ENCODE peak calls at places on chromosome 10, in eight cellular contexts. One of them, this sample, is unnamed.

GRCh38 chr10:71404510-71405295 is 8.0 kb downstream of the CDH23 start:
- DNase-seq in body of pancreas: no peak
- DNase-seq in HepG2: no peak
- DNase-seq in right atrium auricular region: no peak
- DNase-seq in pancreas: no peak
- DNase-seq in CD4-positive, alpha-beta T cell: no peak
- DNase-seq in heart right ventricle: no peak
- DNase-seq in Peyer's patch: no peak
- DNase-seq in this sample: no peak

GRCh38 chr10:6647811-6648526 is 67.9 kb upstream of the PRKCQ start:
- DNase-seq in CD4-positive, alpha-beta T cell: peak
- DNase-seq in pancreas: peak
- DNase-seq in heart right ventricle: no peak
- DNase-seq in HepG2: peak
- DNase-seq in right atrium auricular region: no peak
- DNase-seq in body of pancreas: peak
- DNase-seq in Peyer's patch: peak
- DNase-seq in this sample: no peak

GRCh38 chr10:124106241-124106905 is 13.0 kb upstream of the CHST15 start:
- DNase-seq in HepG2: peak
- DNase-seq in pancreas: peak
- DNase-seq in body of pancreas: peak
- DNase-seq in right atrium auricular region: peak
- DNase-seq in heart right ventricle: peak
- DNase-seq in Peyer's patch: peak
- DNase-seq in CD4-positive, alpha-beta T cell: no peak
- DNase-seq in this sample: no peak

GRCh38 chr10:131872837-131873375 is 27.9 kb upstream of the PPP2R2D start:
- DNase-seq in CD4-positive, alpha-beta T cell: no peak
- DNase-seq in pancreas: no peak
- DNase-seq in right atrium auricular region: no peak
- DNase-seq in HepG2: no peak
- DNase-seq in Peyer's patch: no peak
- DNase-seq in body of pancreas: no peak
- DNase-seq in heart right ventricle: no peak
- DNase-seq in this sample: no peak

GRCh38 chr10:132065491-132066105 is at the start of gene JAKMIP3:
- DNase-seq in heart right ventricle: no peak
- DNase-seq in CD4-positive, alpha-beta T cell: no peak
- DNase-seq in pancreas: no peak
- DNase-seq in HepG2: peak
- DNase-seq in Peyer's patch: no peak
- DNase-seq in right atrium auricular region: peak
- DNase-seq in body of pancreas: peak
- DNase-seq in this sample: no peak

GRCh38 chr10:125785831-125786230 is 10.2 kb upstream of the MMP21 start:
- DNase-seq in pancreas: no peak
- DNase-seq in HepG2: no peak
- DNase-seq in heart right ventricle: no peak
- DNase-seq in right atrium auricular region: no peak
- DNase-seq in Peyer's patch: no peak
- DNase-seq in body of pancreas: no peak
- DNase-seq in CD4-positive, alpha-beta T cell: no peak
- DNase-seq in this sample: no peak

GRCh38 chr10:5774987-5775386 is 38.2 kb downstream of the GDI2 start:
- DNase-seq in right atrium auricular region: no peak
- DNase-seq in HepG2: no peak
- DNase-seq in body of pancreas: no peak
- DNase-seq in Peyer's patch: no peak
- DNase-seq in CD4-positive, alpha-beta T cell: no peak
- DNase-seq in pancreas: no peak
- DNase-seq in heart right ventricle: no peak
- DNase-seq in this sample: no peak

GRCh38 chr10:31147220-31147608 is 115.5 kb upstream of the ZNF438 start:
- DNase-seq in heart right ventricle: no peak
- DNase-seq in pancreas: no peak
- DNase-seq in body of pancreas: no peak
- DNase-seq in Peyer's patch: no peak
- DNase-seq in HepG2: no peak
- DNase-seq in CD4-positive, alpha-beta T cell: no peak
- DNase-seq in right atrium auricular region: no peak
- DNase-seq in this sample: no peak

DNA sequence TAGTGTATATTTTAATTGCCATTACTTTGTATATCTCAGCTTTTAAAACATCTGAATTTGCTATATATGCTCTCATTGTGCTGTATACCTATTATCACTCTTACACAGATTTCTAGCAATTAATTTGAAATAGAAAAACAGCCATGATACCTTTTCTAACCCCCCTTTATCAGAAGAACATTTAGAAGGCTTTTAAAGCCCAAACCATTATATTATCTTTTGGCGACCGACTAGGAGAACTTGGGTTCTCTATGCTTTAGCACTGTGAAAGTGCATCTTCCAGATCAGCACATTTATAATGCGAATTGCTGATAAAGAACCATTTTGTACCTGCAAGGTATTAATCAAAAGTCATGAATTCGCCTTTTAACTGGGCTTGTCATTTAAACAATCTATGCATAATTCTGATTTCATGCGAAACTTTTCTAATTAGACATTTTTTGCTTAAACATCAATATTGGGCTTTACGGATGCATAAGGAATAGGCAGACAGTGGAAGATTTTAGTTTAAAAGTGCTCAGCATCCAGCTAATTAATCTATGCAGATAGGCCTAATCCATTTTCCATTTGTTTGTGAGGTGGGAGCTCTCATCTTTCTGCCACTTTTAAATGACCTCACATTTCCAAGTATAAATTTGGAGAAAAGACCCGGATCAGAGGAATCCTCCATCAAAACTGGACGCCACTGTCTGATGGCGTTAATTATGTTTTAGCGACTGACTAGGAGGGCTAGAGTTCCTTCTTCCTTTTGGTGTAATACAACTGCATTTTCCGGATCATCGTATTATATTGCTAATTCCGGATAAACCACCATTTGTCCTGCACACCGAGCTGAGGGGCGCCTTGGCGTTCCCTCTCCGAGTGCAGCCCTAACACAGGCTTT is 1.1 kb upstream of the MLLT10 start:
- DNase-seq in heart right ventricle: no peak
- DNase-seq in Peyer's patch: no peak
- DNase-seq in HepG2: no peak
- DNase-seq in pancreas: no peak
- DNase-seq in body of pancreas: no peak
- DNase-seq in right atrium auricular region: no peak
- DNase-seq in CD4-positive, alpha-beta T cell: no peak
- DNase-seq in this sample: no peak
- TF ChIP-seq CTCF in heart right ventricle: no peak
- TF ChIP-seq CTCF in Peyer's patch: no peak
- TF ChIP-seq CTCF in HepG2: no peak
- TF ChIP-seq CTCF in pancreas: no peak
- TF ChIP-seq CTCF in body of pancreas: no peak
- TF ChIP-seq CTCF in right atrium auricular region: no peak
- TF ChIP-seq CTCF in CD4-positive, alpha-beta T cell: no peak
- TF ChIP-seq CTCF in this sample: no peak

DNA sequence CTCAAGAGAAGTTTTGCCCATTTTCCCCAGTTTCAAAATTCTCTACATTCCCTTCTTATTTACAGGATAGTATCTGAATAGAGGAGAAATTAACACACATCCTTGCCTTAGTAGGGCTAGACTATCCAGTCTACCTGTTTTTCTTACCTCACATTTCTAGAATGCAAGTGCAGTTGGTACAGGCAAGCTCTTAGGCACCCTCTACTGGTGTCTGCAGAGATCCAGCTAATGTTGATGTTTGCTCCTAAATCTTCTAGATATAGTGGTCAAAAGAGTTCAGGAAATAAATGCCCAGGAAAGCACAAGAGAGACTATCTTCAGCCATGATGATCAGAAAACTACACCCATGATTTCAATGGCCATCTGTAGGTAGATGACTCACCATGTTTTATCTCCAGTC is 205.3 kb downstream of the HTR7 start:
- DNase-seq in right atrium auricular region: no peak
- DNase-seq in body of pancreas: no peak
- DNase-seq in pancreas: no peak
- DNase-seq in HepG2: no peak
- DNase-seq in Peyer's patch: no peak
- DNase-seq in CD4-positive, alpha-beta T cell: no peak
- DNase-seq in heart right ventricle: no peak
- DNase-seq in this sample: no peak
- TF ChIP-seq CTCF in right atrium auricular region: no peak
- TF ChIP-seq CTCF in body of pancreas: no peak
- TF ChIP-seq CTCF in pancreas: no peak
- TF ChIP-seq CTCF in HepG2: peak
- TF ChIP-seq CTCF in Peyer's patch: no peak
- TF ChIP-seq CTCF in CD4-positive, alpha-beta T cell: no peak
- TF ChIP-seq CTCF in heart right ventricle: peak
- TF ChIP-seq CTCF in this sample: peak

DNA sequence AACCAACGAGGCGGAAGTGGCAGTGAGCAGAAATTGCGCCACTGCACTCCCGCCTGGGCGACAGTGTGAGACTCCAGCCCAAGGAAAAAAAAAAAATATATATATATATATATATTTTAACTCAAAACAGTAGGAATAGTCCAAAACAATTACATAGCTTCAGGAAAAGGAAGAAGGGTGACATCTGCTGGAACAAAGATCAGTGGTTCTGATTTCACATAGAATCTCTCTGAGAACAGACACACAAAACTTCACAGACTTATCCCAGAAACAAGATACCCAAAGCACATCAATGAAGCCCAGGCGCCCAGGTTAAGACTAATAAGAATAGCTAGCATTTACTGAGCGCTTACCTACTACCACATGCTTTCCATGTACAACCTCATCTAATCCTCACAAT is 45.0 kb downstream of the DNMBP start:
- DNase-seq in pancreas: no peak
- DNase-seq in CD4-positive, alpha-beta T cell: no peak
- DNase-seq in heart right ventricle: no peak
- DNase-seq in HepG2: no peak
- DNase-seq in right atrium auricular region: no peak
- DNase-seq in Peyer's patch: no peak
- DNase-seq in body of pancreas: no peak
- DNase-seq in this sample: no peak
- TF ChIP-seq CTCF in pancreas: no peak
- TF ChIP-seq CTCF in CD4-positive, alpha-beta T cell: no peak
- TF ChIP-seq CTCF in heart right ventricle: peak
- TF ChIP-seq CTCF in HepG2: peak
- TF ChIP-seq CTCF in right atrium auricular region: no peak
- TF ChIP-seq CTCF in Peyer's patch: no peak
- TF ChIP-seq CTCF in body of pancreas: no peak
- TF ChIP-seq CTCF in this sample: no peak

DNA sequence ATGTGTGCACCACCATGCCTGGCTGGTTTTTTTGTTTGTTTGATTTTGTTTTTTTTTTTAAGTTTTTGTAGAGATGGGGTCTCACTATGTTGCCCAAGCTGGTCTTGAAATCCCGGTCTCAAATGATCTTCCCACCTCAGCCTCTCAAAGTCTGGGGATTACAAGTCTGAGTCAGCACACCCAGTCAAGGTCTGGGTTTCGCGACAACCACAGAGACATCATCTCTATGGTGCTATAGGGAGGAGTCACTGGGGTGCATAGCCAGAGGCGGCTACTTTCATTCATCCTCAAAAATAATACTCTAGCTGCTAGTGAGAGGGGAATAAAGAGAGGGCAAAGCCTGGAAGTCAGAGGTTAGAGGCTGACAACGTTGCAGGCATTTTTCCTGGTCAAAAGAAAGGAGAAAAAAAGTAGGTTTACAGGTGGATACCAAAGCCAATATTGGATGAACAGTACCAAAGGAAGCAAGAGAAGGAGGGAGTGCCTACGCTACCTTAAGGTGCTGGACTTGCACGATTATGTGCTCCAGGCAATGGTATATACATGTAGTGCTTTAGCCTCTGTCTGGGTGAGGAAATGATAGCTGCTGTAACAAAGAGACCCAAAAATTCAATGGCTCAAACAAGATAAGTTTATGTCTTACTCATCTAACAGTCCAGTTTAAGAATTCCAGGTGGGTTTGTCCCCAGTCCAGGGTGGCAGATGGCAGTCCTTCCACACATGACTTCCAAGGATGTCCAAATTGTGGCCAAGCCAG is 178.3 kb downstream of the SKIDA1 start:
- DNase-seq in Peyer's patch: no peak
- DNase-seq in body of pancreas: no peak
- DNase-seq in CD4-positive, alpha-beta T cell: no peak
- DNase-seq in right atrium auricular region: no peak
- DNase-seq in pancreas: no peak
- DNase-seq in heart right ventricle: no peak
- DNase-seq in HepG2: no peak
- DNase-seq in this sample: no peak
- TF ChIP-seq CTCF in Peyer's patch: no peak
- TF ChIP-seq CTCF in body of pancreas: no peak
- TF ChIP-seq CTCF in CD4-positive, alpha-beta T cell: no peak
- TF ChIP-seq CTCF in right atrium auricular region: no peak
- TF ChIP-seq CTCF in pancreas: no peak
- TF ChIP-seq CTCF in heart right ventricle: no peak
- TF ChIP-seq CTCF in HepG2: no peak
- TF ChIP-seq CTCF in this sample: no peak

GRCh38 chr10:81414038-81414437 is 461.0 kb upstream of the NRG3 start:
- DNase-seq in CD4-positive, alpha-beta T cell: no peak
- DNase-seq in right atrium auricular region: no peak
- DNase-seq in pancreas: no peak
- DNase-seq in Peyer's patch: no peak
- DNase-seq in heart right ventricle: no peak
- DNase-seq in HepG2: no peak
- DNase-seq in body of pancreas: no peak
- DNase-seq in this sample: no peak
- TF ChIP-seq CTCF in CD4-positive, alpha-beta T cell: no peak
- TF ChIP-seq CTCF in right atrium auricular region: no peak
- TF ChIP-seq CTCF in pancreas: no peak
- TF ChIP-seq CTCF in Peyer's patch: no peak
- TF ChIP-seq CTCF in heart right ventricle: no peak
- TF ChIP-seq CTCF in HepG2: no peak
- TF ChIP-seq CTCF in body of pancreas: no peak
- TF ChIP-seq CTCF in this sample: peak

This sample was measured in D721Med.